ENCODE peak calls at places on chromosome 14, in seven cellular contexts. S, E, D, U, O, G and P are unnamed samples.

GRCh38 chr14:74571901-74572828 is 39.9 kb downstream of the LTBP2 start:
- DNase-seq in S (peak), E (no peak), D (peak), U (no peak), O (peak), G (no peak), P (peak)

GRCh38 chr14:21668377-21668776 is 5.2 kb downstream of the OR4E1 start:
- DNase-seq in S (no peak), E (no peak), D (no peak), U (no peak), O (no peak), G (no peak), P (no peak)

GRCh38 chr14:81990312-81990761 is 456.7 kb upstream of the SEL1L start:
- DNase-seq in S (peak), E (no peak), D (peak), U (peak), O (no peak), G (no peak), P (peak)

GRCh38 chr14:92122351-92122677 is 545 bp downstream of the CPSF2 start:
- DNase-seq in S (no peak), E (no peak), D (no peak), U (peak), O (no peak), G (no peak), P (peak)

GRCh38 chr14:74754899-74755298 is 8.2 kb upstream of the YLPM1 start:
- DNase-seq in S (no peak), E (no peak), D (no peak), U (no peak), O (no peak), G (no peak), P (no peak)

GRCh38 chr14:58815781-58816297 is 178.1 kb downstream of the DACT1 start:
- DNase-seq in S (no peak), E (no peak), D (no peak), U (no peak), O (no peak), G (no peak), P (peak)

GRCh38 chr14:68807148-68807600 is 14.3 kb upstream of the ZFP36L1 start:
- DNase-seq in S (peak), E (peak), D (peak), U (no peak), O (peak), G (peak), P (peak)

GRCh38 chr14:105077649-105077995 is 12.4 kb upstream of the GPR132 start:
- DNase-seq in S (no peak), E (no peak), D (no peak), U (no peak), O (no peak), G (no peak), P (no peak)

GRCh38 chr14:86404425-86404824 is 874.5 kb downstream of the FLRT2 start:
- DNase-seq in S (no peak), E (no peak), D (no peak), U (no peak), O (no peak), G (no peak), P (no peak)
- H3K4me3 ChIP-seq in S (no peak), E (no peak), D (no peak), U (no peak), O (no peak), G (no peak), P (no peak)

GRCh38 chr14:77543637-77544334 is 45.2 kb upstream of the ISM2 start:
- DNase-seq in S (no peak), E (no peak), D (no peak), U (no peak), O (no peak), G (no peak), P (peak)

GRCh38 chr14:77544571-77544970 is 46.0 kb upstream of the ISM2 start:
- DNase-seq in S (no peak), E (no peak), D (no peak), U (no peak), O (no peak), G (no peak), P (no peak)

GRCh38 chr14:77549451-77549850 is 50.8 kb upstream of the ISM2 start:
- DNase-seq in S (no peak), E (no peak), D (no peak), U (peak), O (no peak), G (no peak), P (no peak)

GRCh38 chr14:77543240-77543551 is 44.6 kb upstream of the ISM2 start:
- DNase-seq in S (no peak), E (no peak), D (no peak), U (no peak), O (no peak), G (no peak), P (no peak)

DNA sequence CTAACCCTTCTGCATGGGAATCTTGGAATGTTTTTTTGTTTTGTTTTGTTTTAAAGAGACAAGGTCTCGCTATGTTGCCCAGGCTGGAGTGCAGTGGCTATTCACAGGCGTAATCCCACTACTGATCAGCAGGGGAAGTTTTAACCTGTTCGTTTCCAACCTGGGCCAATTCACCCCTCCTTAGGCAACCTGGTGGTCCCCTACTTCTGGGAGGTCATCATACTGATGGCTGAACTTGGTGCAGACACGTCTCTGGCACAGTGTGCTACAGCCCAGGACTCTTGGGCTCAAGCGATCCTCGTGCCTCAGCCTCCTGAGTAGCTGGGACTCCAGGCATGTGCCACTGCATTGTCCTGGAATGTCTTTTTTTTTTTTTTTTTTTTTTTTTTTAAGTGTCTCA is 48.9 kb upstream of the ISM2 start:
- DNase-seq in S (no peak), E (no peak), D (no peak), U (no peak), O (no peak), G (no peak), P (no peak)
- TF ChIP-seq CTCF in S (no peak), E (no peak), D (no peak), U (peak), O (no peak), G (no peak), P (no peak)

DNA sequence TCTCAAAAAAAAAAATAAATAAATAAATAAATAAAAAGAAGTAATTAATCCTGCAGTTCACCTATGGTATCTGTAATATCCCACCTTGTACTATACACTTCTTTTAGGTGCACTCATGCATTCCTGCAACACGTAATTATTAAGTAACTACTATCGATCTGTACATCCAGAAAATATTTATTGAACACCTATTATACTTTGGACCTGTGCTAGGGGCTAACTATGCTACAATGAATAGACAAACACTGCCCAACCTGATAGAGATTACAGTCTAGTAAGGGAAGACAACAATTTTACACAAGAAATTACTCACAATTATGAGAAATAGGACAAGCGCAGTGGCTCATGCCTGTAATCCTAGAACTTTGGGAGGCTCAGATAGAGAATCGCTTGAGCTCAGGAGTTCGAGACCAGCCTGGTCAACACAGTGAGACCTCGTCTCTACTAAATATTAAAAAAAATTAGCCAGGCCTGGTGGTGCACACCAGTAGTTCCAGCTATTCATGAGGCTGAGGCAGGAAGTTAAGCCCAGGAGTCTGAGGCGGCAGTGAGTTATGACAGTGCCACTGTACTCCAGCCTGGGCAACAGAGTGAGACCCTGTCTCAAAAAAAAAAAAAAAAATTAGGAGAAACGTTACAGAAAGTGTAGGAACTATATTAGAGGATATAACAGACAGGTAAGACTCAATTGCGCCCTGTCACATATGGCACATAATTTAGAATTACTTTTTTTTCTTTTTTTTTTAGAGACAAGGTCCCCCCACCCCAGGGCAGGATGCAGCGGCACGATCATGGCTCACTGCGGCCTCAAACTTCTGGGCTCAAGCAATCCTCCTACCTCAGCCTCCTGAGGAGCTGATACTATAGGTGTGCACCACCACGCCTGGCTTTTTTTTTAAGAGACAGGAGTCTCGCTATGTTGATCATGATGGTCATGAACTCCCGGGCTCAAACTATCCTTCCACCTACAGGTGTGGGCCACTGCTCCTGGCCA is 1.2 kb downstream of the NRDE2 start:
- DNase-seq in S (no peak), E (no peak), D (no peak), U (no peak), O (no peak), G (no peak), P (no peak)
- H3K4me3 ChIP-seq in S (peak), E (peak), D (peak), U (peak), O (peak), G (peak), P (peak)

GRCh38 chr14:64159588-64159987 is 134.6 kb downstream of the ESR2 start:
- DNase-seq in S (no peak), E (no peak), D (no peak), U (no peak), O (no peak), G (no peak), P (no peak)
- TF ChIP-seq CTCF in S (no peak), E (no peak), D (no peak), U (no peak), O (peak), G (peak), P (no peak)

GRCh38 chr14:103206023-103206481 is 82.8 kb downstream of the TNFAIP2 start:
- DNase-seq in S (peak), E (peak), D (peak), U (no peak), O (no peak), G (no peak), P (peak)

GRCh38 chr14:103207404-103208072 is 84.3 kb downstream of the TNFAIP2 start:
- DNase-seq in S (peak), E (peak), D (peak), U (peak), O (peak), G (peak), P (peak)

GRCh38 chr14:103207038-103207403 is 83.8 kb downstream of the TNFAIP2 start:
- DNase-seq in S (peak), E (peak), D (peak), U (peak), O (peak), G (peak), P (peak)

GRCh38 chr14:103204852-103205540 is 81.7 kb downstream of the TNFAIP2 start:
- DNase-seq in S (no peak), E (peak), D (no peak), U (no peak), O (no peak), G (no peak), P (peak)

GRCh38 chr14:103205541-103205906 is 82.3 kb downstream of the TNFAIP2 start:
- DNase-seq in S (no peak), E (peak), D (no peak), U (no peak), O (no peak), G (no peak), P (no peak)
- H3K4me3 ChIP-seq in S (no peak), E (no peak), D (peak), U (no peak), O (no peak), G (peak), P (peak)

GRCh38 chr14:65689070-65689469 is 276.5 kb downstream of the FUT8 start:
- DNase-seq in S (no peak), E (no peak), D (no peak), U (no peak), O (no peak), G (no peak), P (no peak)

GRCh38 chr14:65686761-65687160 is 274.2 kb downstream of the FUT8 start:
- DNase-seq in S (no peak), E (no peak), D (no peak), U (no peak), O (no peak), G (no peak), P (no peak)
- TF ChIP-seq CTCF in S (no peak), E (no peak), D (no peak), U (no peak), O (no peak), G (no peak), P (no peak)

GRCh38 chr14:23694085-23694975 is 58.2 kb downstream of the DHRS2 start:
- DNase-seq in S (no peak), E (no peak), D (no peak), U (no peak), O (no peak), G (no peak), P (peak)
- H3K4me3 ChIP-seq in S (no peak), E (no peak), D (no peak), U (peak), O (no peak), G (peak), P (peak)

GRCh38 chr14:97273540-97273939 is 476.4 kb downstream of the VRK1 start:
- DNase-seq in S (no peak), E (no peak), D (no peak), U (no peak), O (no peak), G (no peak), P (no peak)
- TF ChIP-seq CTCF in S (no peak), E (no peak), D (no peak), U (no peak), O (no peak), G (no peak), P (no peak)

DNA sequence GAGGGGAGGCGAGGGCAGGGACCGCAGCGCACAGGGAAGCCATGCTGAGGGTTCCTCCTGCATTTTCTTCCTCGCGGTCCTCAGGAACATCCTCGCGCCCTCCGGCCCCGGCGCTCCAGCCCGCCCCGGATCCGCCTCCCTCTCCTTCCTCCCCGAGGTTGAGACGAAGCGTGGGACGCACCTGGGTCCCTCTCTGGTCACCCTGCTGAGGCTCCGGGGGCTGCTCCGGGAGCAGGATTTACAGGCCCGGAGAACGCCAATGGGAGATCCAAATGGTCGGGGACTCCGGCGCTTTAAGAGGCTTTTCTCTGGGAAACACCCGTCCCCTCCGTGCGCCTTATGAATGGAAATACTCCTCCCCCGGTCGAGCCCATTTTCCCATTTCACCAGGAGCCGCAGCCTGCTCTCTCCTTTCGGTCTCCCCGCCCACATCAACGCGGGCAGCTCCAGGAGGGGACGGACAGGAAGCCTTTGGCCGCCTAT is 379 bp upstream of the UNC79 start:
- DNase-seq in S (peak), E (no peak), D (no peak), U (peak), O (peak), G (no peak), P (no peak)
- H3K4me3 ChIP-seq in S (peak), E (no peak), D (no peak), U (peak), O (peak), G (peak), P (peak)

DNA sequence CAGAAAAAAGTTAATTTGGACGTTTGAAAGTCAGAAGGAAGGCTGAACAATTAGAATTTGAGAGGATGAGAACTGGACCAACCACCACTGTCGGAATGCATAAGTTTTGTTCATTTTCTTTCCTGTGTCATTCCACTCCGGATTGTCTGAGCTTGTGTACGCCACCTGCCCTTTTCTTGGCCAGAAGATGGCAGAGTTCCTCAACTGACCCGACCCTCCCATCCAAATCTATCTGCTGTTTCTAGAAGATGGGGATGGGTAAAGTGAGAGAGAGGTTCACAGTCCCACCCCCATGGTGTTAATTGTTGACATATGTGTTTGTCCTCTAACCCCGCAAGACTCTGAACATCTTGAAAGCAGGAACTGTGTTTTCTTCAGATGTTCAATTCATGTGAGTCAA is 388.0 kb downstream of the VRK1 start:
- DNase-seq in S (peak), E (no peak), D (no peak), U (peak), O (no peak), G (no peak), P (peak)
- TF ChIP-seq CTCF in S (no peak), E (no peak), D (no peak), U (peak), O (no peak), G (peak), P (peak)